ENCODE peak calls at places on chromosome 7, in four cellular contexts. A, W, U and M are unnamed samples. For H3K27me3, the result is how much of the 10 kb centered on the place peaks cover.

GRCh38 chr7:74355091-74355490 is 65.9 kb downstream of the CLIP2 start:
- DNase-seq in A (no peak), W (peak), U (peak), M (peak)

GRCh38 chr7:33459340-33459751 is 330.0 kb downstream of the BBS9 start:
- DNase-seq in A (no peak), W (peak), U (peak), M (peak)

GRCh38 chr7:43700059-43700501 is 29.2 kb downstream of the COA1 start:
- DNase-seq in A (no peak), W (no peak), U (peak), M (no peak)

GRCh38 chr7:84790873-84791272 is 396.0 kb downstream of the SEMA3D start:
- DNase-seq in A (no peak), W (no peak), U (peak), M (no peak)

GRCh38 chr7:134925766-134926165 is 60.5 kb upstream of the AGBL3 start:
- DNase-seq in A (no peak), W (no peak), U (no peak), M (no peak)

GRCh38 chr7:18399624-18400235 is 95.8 kb upstream of the HDAC9 start:
- DNase-seq in A (no peak), W (no peak), U (peak), M (no peak)

GRCh38 chr7:98826811-98827231 is 43.0 kb downstream of the TMEM130 start:
- DNase-seq in A (no peak), W (peak), U (no peak), M (no peak)

GRCh38 chr7:70559815-70560214 is 572.1 kb upstream of the GALNT17 start:
- DNase-seq in A (no peak), W (no peak), U (no peak), M (no peak)

GRCh38 chr7:25945608-25946007 is 206.4 kb upstream of the NFE2L3 start:
- DNase-seq in A (no peak), W (no peak), U (no peak), M (no peak)

GRCh38 chr7:54831046-54831643 is 72.1 kb upstream of the SEC61G start:
- DNase-seq in A (no peak), W (no peak), U (peak), M (no peak)

GRCh38 chr7:46626261-46627037 is 705.4 kb upstream of the IGFBP3 start:
- DNase-seq in A (no peak), W (no peak), U (no peak), M (no peak)

GRCh38 chr7:42097756-42098155 is 139.3 kb downstream of the GLI3 start:
- DNase-seq in A (no peak), W (no peak), U (peak), M (peak)

GRCh38 chr7:83947260-83947659 is 247.3 kb downstream of the SEMA3A start:
- DNase-seq in A (no peak), W (peak), U (no peak), M (no peak)

GRCh38 chr7:118152149-118152548 is 31.8 kb upstream of the LSM8 start:
- DNase-seq in A (no peak), W (no peak), U (peak), M (no peak)

GRCh38 chr7:112853429-112853828 is 63.2 kb upstream of the TMEM168 start:
- DNase-seq in A (no peak), W (no peak), U (no peak), M (no peak)

GRCh38 chr7:4479367-4480039 is 202.6 kb upstream of the FOXK1 start:
- DNase-seq in A (no peak), W (peak), U (peak), M (peak)

GRCh38 chr7:6375346-6376101 is 72.2 kb downstream of the DAGLB start:
- DNase-seq in A (no peak), W (no peak), U (peak), M (no peak)

GRCh38 chr7:95527033-95527775 is 41.5 kb downstream of the ASB4 start:
- DNase-seq in A (peak), W (peak), U (peak), M (peak)

GRCh38 chr7:154373951-154374350 is 321.8 kb downstream of the DPP6 start:
- DNase-seq in A (no peak), W (no peak), U (no peak), M (no peak)

GRCh38 chr7:1922870-1923236 is 252.8 kb downstream of the ELFN1 start:
- DNase-seq in A (no peak), W (no peak), U (no peak), M (no peak)

GRCh38 chr7:98994046-98994944 is 116.0 kb downstream of the TRRAP start:
- DNase-seq in A (no peak), W (no peak), U (no peak), M (no peak)

GRCh38 chr7:94578615-94579014 is 69.0 kb downstream of the CASD1 start:
- DNase-seq in A (no peak), W (no peak), U (no peak), M (no peak)

GRCh38 chr7:92767427-92767826 is 68.9 kb downstream of the CDK6 start:
- DNase-seq in A (no peak), W (no peak), U (peak), M (peak)

GRCh38 chr7:7183061-7183832 is 903 bp downstream of the C1GALT1 start:
- DNase-seq in A (peak), W (peak), U (no peak), M (peak)

GRCh38 chr7:107666804-107667203 is 6.2 kb downstream of the SLC26A4 start:
- DNase-seq in A (no peak), W (no peak), U (no peak), M (no peak)

GRCh38 chr7:140542226-140542625 is 62.9 kb upstream of the MKRN1 start:
- DNase-seq in A (no peak), W (peak), U (peak), M (peak)

GRCh38 chr7:150814328-150815001 is 13.9 kb downstream of the TMEM176A start:
- DNase-seq in A (no peak), W (no peak), U (no peak), M (no peak)

GRCh38 chr7:138303230-138304070 is 156.6 kb upstream of the TRIM24 start:
- DNase-seq in A (no peak), W (no peak), U (no peak), M (no peak)

GRCh38 chr7:128938524-128939074 is 872 bp downstream of the IRF5 start:
- DNase-seq in A (no peak), W (peak), U (no peak), M (no peak)

GRCh38 chr7:8831386-8831785 is 398.0 kb downstream of the NXPH1 start:
- DNase-seq in A (no peak), W (no peak), U (peak), M (no peak)

GRCh38 chr7:155303039-155303593 is 5.4 kb downstream of the INSIG1 start:
- DNase-seq in A (no peak), W (no peak), U (no peak), M (no peak)

GRCh38 chr7:68800316-68800715 is 798.0 kb upstream of the AUTS2 start:
- DNase-seq in A (no peak), W (no peak), U (peak), M (no peak)

GRCh38 chr7:90297118-90297517 is 24.0 kb downstream of the FAM237B start:
- DNase-seq in A (no peak), W (no peak), U (no peak), M (no peak)

GRCh38 chr7:90303241-90303640 is 17.9 kb downstream of the FAM237B start:
- DNase-seq in A (no peak), W (no peak), U (no peak), M (no peak)

DNA sequence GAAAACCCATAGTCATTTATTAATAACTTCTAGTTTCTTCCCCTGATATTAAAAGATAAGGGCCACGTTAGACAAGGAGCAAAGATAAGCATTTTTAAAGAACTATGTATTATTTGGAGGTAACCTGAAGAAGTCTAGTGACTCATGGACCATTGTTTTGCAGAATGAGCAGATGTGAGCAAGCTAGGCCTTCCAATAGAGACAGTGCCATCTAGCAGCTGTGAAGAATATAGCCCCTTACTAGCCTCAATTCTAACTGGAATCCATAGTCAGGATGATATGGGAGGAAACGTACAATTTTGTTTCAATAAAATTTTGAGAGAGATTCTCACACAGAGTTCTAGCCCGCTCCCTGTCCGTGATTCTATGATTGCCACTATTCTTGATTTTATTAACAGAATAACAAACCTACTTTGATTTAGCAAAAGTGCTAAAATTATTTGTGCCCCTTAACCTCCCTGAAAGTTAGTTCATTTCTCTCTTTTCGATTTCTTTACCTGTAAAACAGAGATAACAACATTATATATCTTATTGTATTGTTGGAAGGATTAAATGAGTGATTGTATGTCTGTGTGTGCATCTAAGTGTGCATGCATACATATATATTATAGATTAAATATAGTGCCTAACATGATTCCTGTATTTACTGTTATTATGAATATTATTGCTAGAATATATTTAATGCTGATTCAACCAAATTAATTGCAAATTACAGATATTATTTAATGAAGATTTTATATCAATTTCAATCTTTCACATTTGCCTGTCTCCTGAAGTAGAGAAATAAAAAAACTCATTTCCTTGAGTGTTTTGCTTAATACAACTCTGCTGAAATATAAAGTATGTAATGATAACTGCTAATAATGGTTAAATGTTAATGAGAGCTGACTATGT is 22.7 kb downstream of the FAM237B start:
- DNase-seq in A (no peak), W (peak), U (peak), M (peak)
- TF ChIP-seq CTCF in A (peak), W (peak), U (no peak), M (peak)

DNA sequence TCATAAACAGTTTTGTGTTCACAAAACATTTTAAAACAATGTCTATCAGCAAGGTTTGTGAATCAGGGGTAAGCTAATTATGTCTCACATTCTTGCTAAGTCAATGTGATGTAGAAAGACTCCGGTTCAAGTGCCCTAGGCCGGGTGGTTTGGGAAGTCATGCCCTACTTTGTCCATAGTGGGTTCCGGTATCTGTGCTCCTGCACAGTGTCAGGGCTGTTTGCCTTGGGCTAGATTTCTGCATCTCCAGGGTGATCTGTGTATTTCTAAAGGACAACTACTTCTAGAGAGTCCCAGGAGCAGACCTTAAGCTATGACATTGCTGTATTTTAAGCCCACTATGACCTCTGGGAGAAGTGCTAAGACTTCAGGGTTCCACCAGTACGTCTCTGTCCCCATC is 504.1 kb downstream of the PLXNA4 start:
- DNase-seq in A (no peak), W (no peak), U (no peak), M (no peak)
- H3K4me3 ChIP-seq in A (no peak), W (no peak), U (no peak), M (no peak)

GRCh38 chr7:28447071-28447470 is 34.8 kb downstream of the CREB5 start:
- DNase-seq in A (no peak), W (no peak), U (peak), M (no peak)

GRCh38 chr7:28442540-28443420 is 30.5 kb downstream of the CREB5 start:
- DNase-seq in A (no peak), W (no peak), U (peak), M (no peak)

GRCh38 chr7:28446131-28446530 is 33.8 kb downstream of the CREB5 start:
- DNase-seq in A (no peak), W (no peak), U (no peak), M (no peak)

GRCh38 chr7:28448708-28449107 is 36.4 kb downstream of the CREB5 start:
- DNase-seq in A (no peak), W (no peak), U (no peak), M (no peak)
- H3K27me3 ChIP-seq in A (under half), W (under half), U (under half), M (under half)

GRCh38 chr7:23938937-23939552 is 229.0 kb downstream of the STK31 start:
- DNase-seq in A (no peak), W (no peak), U (peak), M (peak)
- TF ChIP-seq CTCF in A (no peak), W (peak), U (peak), M (peak)

GRCh38 chr7:102152672-102153585 is 133.7 kb upstream of the SH2B2 start:
- DNase-seq in A (peak), W (no peak), U (peak), M (peak)
- H3K4me3 ChIP-seq in A (no peak), W (no peak), U (no peak), M (no peak)

GRCh38 chr7:158547817-158548216 is 39.8 kb downstream of the PTPRN2 start:
- DNase-seq in A (no peak), W (no peak), U (no peak), M (no peak)

GRCh38 chr7:158546214-158546613 is 41.4 kb downstream of the PTPRN2 start:
- DNase-seq in A (no peak), W (no peak), U (no peak), M (no peak)

GRCh38 chr7:158544708-158545107 is 42.9 kb downstream of the PTPRN2 start:
- DNase-seq in A (no peak), W (no peak), U (no peak), M (no peak)

GRCh38 chr7:158548726-158549125 is 38.9 kb downstream of the PTPRN2 start:
- DNase-seq in A (no peak), W (no peak), U (no peak), M (no peak)

GRCh38 chr7:158546626-158547025 is 41.0 kb downstream of the PTPRN2 start:
- DNase-seq in A (no peak), W (no peak), U (no peak), M (no peak)
- H3K27me3 ChIP-seq in A (under half), W (under half), U (under half), M (under half)

DNA sequence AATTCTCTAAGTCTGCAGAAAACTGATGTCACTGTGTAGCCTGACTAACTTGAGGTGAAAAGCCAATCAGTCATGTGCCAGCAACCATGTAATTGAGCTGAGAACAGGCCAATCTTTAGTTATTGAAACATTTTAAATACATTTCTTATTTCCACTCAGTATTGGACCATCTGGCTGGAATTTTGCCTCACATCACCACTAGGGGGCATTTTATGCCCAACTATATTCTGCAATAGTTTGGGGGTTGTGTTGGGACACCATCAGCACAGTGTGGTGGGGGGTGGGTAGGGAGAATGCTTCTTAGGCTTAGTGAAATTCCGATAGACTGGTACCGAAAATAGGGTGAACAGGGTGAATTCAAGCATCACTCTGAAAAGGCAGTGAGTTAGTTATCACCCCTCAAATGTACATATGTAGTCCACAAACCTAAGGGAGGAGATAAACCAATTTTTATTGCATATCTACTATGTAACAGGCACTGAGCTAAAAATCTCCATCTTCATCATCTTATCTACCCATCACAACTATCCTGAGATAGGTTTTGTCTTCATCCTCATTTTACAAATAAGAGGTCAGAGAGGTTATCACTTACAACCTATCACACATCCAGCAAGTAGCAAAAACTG is 17.8 kb downstream of the NPSR1 start:
- DNase-seq in A (no peak), W (peak), U (no peak), M (no peak)
- TF ChIP-seq CTCF in A (no peak), W (peak), U (peak), M (peak)